ENCODE peak calls at places on chromosomes 5 and 9, in nine cellular contexts. X is A549; J is stimulated activated CD4-positive, alpha-beta T cell treated with anti-CD3 and anti-CD28 coated beads, Interleukin-2, amount 100 ng/mL, for 48 hours; E is heart right ventricle; P is bronchial epithelial cell; O is posterior vena cava; A is substantia nigra; S is coronary artery; M is adipocyte. D is an unnamed sample.

GRCh38 chr5:68122439-68122906 is 93.1 kb upstream of the PIK3R1 start:
- DNase-seq in E (no peak), S (no peak), J (no peak), M (no peak), A (no peak), X (no peak), P (no peak), O (no peak), D (no peak)

GRCh38 chr9:105299190-105299854 is 54.9 kb downstream of the SLC44A1 start:
- DNase-seq in A (no peak), J (no peak), S (peak; percentile 77), P (peak; percentile 98), X (peak; percentile 84), E (no peak), O (no peak), M (peak; percentile 85), D (no peak)

GRCh38 chr9:112836394-112836793 is 54.3 kb downstream of the SLC46A2 start:
- DNase-seq in J (no peak), P (no peak), A (no peak), O (no peak), S (no peak), X (no peak), E (no peak), M (no peak), D (no peak)

GRCh38 chr5:37831821-37832524 is 7.9 kb downstream of the GDNF start:
- DNase-seq in J (no peak), O (no peak), A (no peak), X (no peak), S (no peak), M (peak; percentile 56), P (peak; percentile 51), E (no peak), D (no peak)

GRCh38 chr5:600551-601541 is 11.3 kb upstream of the CEP72 start:
- DNase-seq in S (peak; percentile 35), O (peak; percentile 69), P (no peak), E (no peak), M (no peak), J (no peak), A (no peak), X (no peak), D (no peak)

GRCh38 chr9:33159058-33159759 is 7.9 kb downstream of the B4GALT1 start:
- DNase-seq in O (peak; percentile 94), S (peak; percentile 86), A (no peak), M (peak; percentile 56), J (no peak), P (peak; percentile 60), E (peak; percentile 91), X (peak; percentile 69), D (peak; percentile 84)

GRCh38 chr9:34653610-34654072 is 1.7 kb downstream of the IL11RA start:
- DNase-seq in X (no peak), S (no peak), A (no peak), E (no peak), P (no peak), O (no peak), J (no peak), M (peak; percentile 65), D (peak; percentile 39)

GRCh38 chr9:3968891-3969290 is 331.0 kb downstream of the GLIS3 start:
- DNase-seq in J (no peak), S (no peak), E (no peak), A (no peak), M (no peak), X (peak; percentile 26), O (no peak), P (peak; percentile 93), D (no peak)

GRCh38 chr5:143685416-143685815 is 126.5 kb upstream of the HMHB1 start:
- DNase-seq in X (peak; percentile 39), E (no peak), O (no peak), S (no peak), A (no peak), M (peak; percentile 51), J (no peak), P (peak; percentile 43), D (no peak)

GRCh38 chr9:120443489-120443888 is 136.5 kb downstream of the CDK5RAP2 start:
- DNase-seq in E (no peak), J (no peak), A (no peak), O (no peak), S (no peak), X (no peak), P (no peak), M (peak; percentile 75), D (no peak)

GRCh38 chr9:2321523-2322148 is 300.0 kb upstream of the VLDLR start:
- DNase-seq in J (no peak), P (no peak), M (peak; percentile 9), E (no peak), S (no peak), O (no peak), X (no peak), A (no peak), D (no peak)

GRCh38 chr5:34656001-34656699 is at the start of gene RAI14:
- DNase-seq in J (peak; percentile 17), S (peak; percentile 92), O (peak; percentile 90), A (peak; percentile 72), P (peak; percentile 55), X (peak; percentile 81), E (peak; percentile 79), M (peak; percentile 95), D (peak; percentile 84)

GRCh38 chr9:114737118-114737517 is 55.1 kb upstream of the TEX48 start:
- DNase-seq in A (no peak), X (no peak), J (no peak), E (no peak), O (no peak), S (no peak), P (no peak), M (no peak), D (no peak)

GRCh38 chr5:138895918-138896317 is 20.8 kb upstream of the LRRTM2 start:
- DNase-seq in S (no peak), O (no peak), M (no peak), A (no peak), P (no peak), E (no peak), X (no peak), J (no peak), D (no peak)

GRCh38 chr5:109619024-109619460 is 70.7 kb upstream of the MAN2A1 start:
- DNase-seq in M (no peak), E (no peak), O (no peak), P (peak; percentile 41), X (no peak), J (no peak), A (no peak), S (no peak), D (no peak)

GRCh38 chr9:37210737-37211523 is 90.6 kb downstream of the ZCCHC7 start:
- DNase-seq in S (no peak), J (no peak), X (no peak), O (no peak), P (no peak), M (no peak), E (no peak), A (no peak), D (no peak)